ENCODE peak calls at places on chromosomes 13 and 19, in eight cellular contexts. One of them, this sample, is unnamed.

GRCh38 chr13:102555914-102556553 is 40.8 kb upstream of the TPP2 start:
- DNase-seq in NCI-H748 treated with DMSO at 0.1 percent for 48 hours: peak
- DNase-seq in GM20000: peak
- DNase-seq in KG1: peak
- DNase-seq in left cardiac atrium: no peak
- DNase-seq in germinal center: peak
- DNase-seq in ecto neural progenitor cell: no peak
- DNase-seq in activated CD8-positive, alpha-beta memory T cell treated with anti-CD3 and anti-CD28 coated beads for 1 hour: no peak
- DNase-seq in this sample: no peak

GRCh38 chr13:25167775-25168174 is 4.3 kb downstream of the AMER2 start:
- DNase-seq in NCI-H748 treated with DMSO at 0.1 percent for 48 hours: no peak
- DNase-seq in GM20000: no peak
- DNase-seq in KG1: no peak
- DNase-seq in left cardiac atrium: no peak
- DNase-seq in germinal center: no peak
- DNase-seq in ecto neural progenitor cell: no peak
- DNase-seq in activated CD8-positive, alpha-beta memory T cell treated with anti-CD3 and anti-CD28 coated beads for 1 hour: no peak
- DNase-seq in this sample: no peak

GRCh38 chr13:30607908-30608307 is 9.8 kb upstream of the USPL1 start:
- DNase-seq in NCI-H748 treated with DMSO at 0.1 percent for 48 hours: peak
- DNase-seq in GM20000: peak
- DNase-seq in KG1: no peak
- DNase-seq in left cardiac atrium: no peak
- DNase-seq in germinal center: peak
- DNase-seq in ecto neural progenitor cell: no peak
- DNase-seq in activated CD8-positive, alpha-beta memory T cell treated with anti-CD3 and anti-CD28 coated beads for 1 hour: peak
- DNase-seq in this sample: no peak

GRCh38 chr19:4088975-4089374 is 22.3 kb upstream of the ZBTB7A start:
- DNase-seq in NCI-H748 treated with DMSO at 0.1 percent for 48 hours: no peak
- DNase-seq in GM20000: peak
- DNase-seq in KG1: peak
- DNase-seq in left cardiac atrium: no peak
- DNase-seq in germinal center: no peak
- DNase-seq in ecto neural progenitor cell: no peak
- DNase-seq in activated CD8-positive, alpha-beta memory T cell treated with anti-CD3 and anti-CD28 coated beads for 1 hour: no peak
- DNase-seq in this sample: no peak

GRCh38 chr19:56310462-56310861 is 4.2 kb downstream of the ZSCAN5A start:
- DNase-seq in NCI-H748 treated with DMSO at 0.1 percent for 48 hours: no peak
- DNase-seq in GM20000: no peak
- DNase-seq in KG1: no peak
- DNase-seq in left cardiac atrium: no peak
- DNase-seq in germinal center: no peak
- DNase-seq in ecto neural progenitor cell: no peak
- DNase-seq in activated CD8-positive, alpha-beta memory T cell treated with anti-CD3 and anti-CD28 coated beads for 1 hour: no peak
- DNase-seq in this sample: no peak

GRCh38 chr19:3969435-3970312 is 1.2 kb downstream of the DAPK3 start:
- DNase-seq in NCI-H748 treated with DMSO at 0.1 percent for 48 hours: no peak
- DNase-seq in GM20000: no peak
- DNase-seq in KG1: no peak
- DNase-seq in left cardiac atrium: no peak
- DNase-seq in germinal center: no peak
- DNase-seq in ecto neural progenitor cell: peak
- DNase-seq in activated CD8-positive, alpha-beta memory T cell treated with anti-CD3 and anti-CD28 coated beads for 1 hour: no peak
- DNase-seq in this sample: no peak

GRCh38 chr19:15859187-15859586 is 38.7 kb downstream of the CYP4F2 start:
- DNase-seq in NCI-H748 treated with DMSO at 0.1 percent for 48 hours: no peak
- DNase-seq in GM20000: no peak
- DNase-seq in KG1: no peak
- DNase-seq in left cardiac atrium: no peak
- DNase-seq in germinal center: no peak
- DNase-seq in ecto neural progenitor cell: no peak
- DNase-seq in activated CD8-positive, alpha-beta memory T cell treated with anti-CD3 and anti-CD28 coated beads for 1 hour: no peak
- DNase-seq in this sample: no peak

GRCh38 chr13:99214232-99214631 is 13.6 kb downstream of the UBAC2 start:
- DNase-seq in NCI-H748 treated with DMSO at 0.1 percent for 48 hours: no peak
- DNase-seq in GM20000: peak
- DNase-seq in KG1: no peak
- DNase-seq in left cardiac atrium: no peak
- DNase-seq in germinal center: peak
- DNase-seq in ecto neural progenitor cell: no peak
- DNase-seq in activated CD8-positive, alpha-beta memory T cell treated with anti-CD3 and anti-CD28 coated beads for 1 hour: no peak
- DNase-seq in this sample: no peak

GRCh38 chr19:33205531-33206260 is 11.6 kb downstream of the LRP3 start:
- DNase-seq in NCI-H748 treated with DMSO at 0.1 percent for 48 hours: no peak
- DNase-seq in GM20000: no peak
- DNase-seq in KG1: no peak
- DNase-seq in left cardiac atrium: no peak
- DNase-seq in germinal center: no peak
- DNase-seq in ecto neural progenitor cell: no peak
- DNase-seq in activated CD8-positive, alpha-beta memory T cell treated with anti-CD3 and anti-CD28 coated beads for 1 hour: no peak
- DNase-seq in this sample: no peak

GRCh38 chr13:102610296-102610895 is 13.6 kb downstream of the TPP2 start:
- DNase-seq in NCI-H748 treated with DMSO at 0.1 percent for 48 hours: no peak
- DNase-seq in GM20000: no peak
- DNase-seq in KG1: no peak
- DNase-seq in left cardiac atrium: no peak
- DNase-seq in germinal center: no peak
- DNase-seq in ecto neural progenitor cell: no peak
- DNase-seq in activated CD8-positive, alpha-beta memory T cell treated with anti-CD3 and anti-CD28 coated beads for 1 hour: no peak
- DNase-seq in this sample: no peak

GRCh38 chr13:50127726-50128291 is 112.6 kb downstream of the KCNRG start:
- DNase-seq in NCI-H748 treated with DMSO at 0.1 percent for 48 hours: no peak
- DNase-seq in GM20000: no peak
- DNase-seq in KG1: no peak
- DNase-seq in left cardiac atrium: no peak
- DNase-seq in germinal center: no peak
- DNase-seq in ecto neural progenitor cell: peak
- DNase-seq in activated CD8-positive, alpha-beta memory T cell treated with anti-CD3 and anti-CD28 coated beads for 1 hour: no peak
- DNase-seq in this sample: no peak

GRCh38 chr13:87084192-87084591 is 587.0 kb upstream of the SLITRK5 start:
- DNase-seq in NCI-H748 treated with DMSO at 0.1 percent for 48 hours: no peak
- DNase-seq in GM20000: no peak
- DNase-seq in KG1: no peak
- DNase-seq in left cardiac atrium: no peak
- DNase-seq in germinal center: no peak
- DNase-seq in ecto neural progenitor cell: no peak
- DNase-seq in activated CD8-positive, alpha-beta memory T cell treated with anti-CD3 and anti-CD28 coated beads for 1 hour: no peak
- DNase-seq in this sample: no peak

GRCh38 chr19:35462476-35462953 is 14.5 kb downstream of the FFAR2 start:
- DNase-seq in NCI-H748 treated with DMSO at 0.1 percent for 48 hours: no peak
- DNase-seq in GM20000: peak
- DNase-seq in KG1: peak
- DNase-seq in left cardiac atrium: no peak
- DNase-seq in germinal center: peak
- DNase-seq in ecto neural progenitor cell: no peak
- DNase-seq in activated CD8-positive, alpha-beta memory T cell treated with anti-CD3 and anti-CD28 coated beads for 1 hour: peak
- DNase-seq in this sample: no peak

GRCh38 chr19:44677019-44677809 is 5.9 kb downstream of the CEACAM19 start:
- DNase-seq in NCI-H748 treated with DMSO at 0.1 percent for 48 hours: no peak
- DNase-seq in GM20000: no peak
- DNase-seq in KG1: no peak
- DNase-seq in left cardiac atrium: no peak
- DNase-seq in germinal center: no peak
- DNase-seq in ecto neural progenitor cell: no peak
- DNase-seq in activated CD8-positive, alpha-beta memory T cell treated with anti-CD3 and anti-CD28 coated beads for 1 hour: no peak
- DNase-seq in this sample: no peak

GRCh38 chr13:77300176-77301141 is 26.4 kb downstream of the MYCBP2 start:
- DNase-seq in NCI-H748 treated with DMSO at 0.1 percent for 48 hours: no peak
- DNase-seq in GM20000: no peak
- DNase-seq in KG1: no peak
- DNase-seq in left cardiac atrium: peak
- DNase-seq in germinal center: peak
- DNase-seq in ecto neural progenitor cell: no peak
- DNase-seq in activated CD8-positive, alpha-beta memory T cell treated with anti-CD3 and anti-CD28 coated beads for 1 hour: no peak
- DNase-seq in this sample: no peak

GRCh38 chr19:30227661-30228112 is 144.5 kb upstream of the ZNF536 start:
- DNase-seq in NCI-H748 treated with DMSO at 0.1 percent for 48 hours: peak
- DNase-seq in GM20000: peak
- DNase-seq in KG1: no peak
- DNase-seq in left cardiac atrium: peak
- DNase-seq in germinal center: peak
- DNase-seq in ecto neural progenitor cell: peak
- DNase-seq in activated CD8-positive, alpha-beta memory T cell treated with anti-CD3 and anti-CD28 coated beads for 1 hour: no peak
- DNase-seq in this sample: no peak

GRCh38 chr19:2720777-2721569 is at the start of gene DIRAS1:
- DNase-seq in NCI-H748 treated with DMSO at 0.1 percent for 48 hours: no peak
- DNase-seq in GM20000: no peak
- DNase-seq in KG1: no peak
- DNase-seq in left cardiac atrium: no peak
- DNase-seq in germinal center: no peak
- DNase-seq in ecto neural progenitor cell: peak
- DNase-seq in activated CD8-positive, alpha-beta memory T cell treated with anti-CD3 and anti-CD28 coated beads for 1 hour: no peak
- DNase-seq in this sample: no peak

GRCh38 chr19:18895038-18895827 is 725 bp downstream of the CERS1 start:
- DNase-seq in NCI-H748 treated with DMSO at 0.1 percent for 48 hours: peak
- DNase-seq in GM20000: peak
- DNase-seq in KG1: peak
- DNase-seq in left cardiac atrium: peak
- DNase-seq in germinal center: peak
- DNase-seq in ecto neural progenitor cell: peak
- DNase-seq in activated CD8-positive, alpha-beta memory T cell treated with anti-CD3 and anti-CD28 coated beads for 1 hour: no peak
- DNase-seq in this sample: no peak

GRCh38 chr13:30463820-30464495 is 1.8 kb downstream of the HMGB1 start:
- DNase-seq in NCI-H748 treated with DMSO at 0.1 percent for 48 hours: peak
- DNase-seq in GM20000: peak
- DNase-seq in KG1: no peak
- DNase-seq in left cardiac atrium: peak
- DNase-seq in germinal center: peak
- DNase-seq in ecto neural progenitor cell: no peak
- DNase-seq in activated CD8-positive, alpha-beta memory T cell treated with anti-CD3 and anti-CD28 coated beads for 1 hour: peak
- DNase-seq in this sample: peak

GRCh38 chr13:41313659-41314197 is 2.7 kb downstream of the NAA16 start:
- DNase-seq in NCI-H748 treated with DMSO at 0.1 percent for 48 hours: no peak
- DNase-seq in GM20000: no peak
- DNase-seq in KG1: no peak
- DNase-seq in left cardiac atrium: no peak
- DNase-seq in germinal center: no peak
- DNase-seq in ecto neural progenitor cell: no peak
- DNase-seq in activated CD8-positive, alpha-beta memory T cell treated with anti-CD3 and anti-CD28 coated beads for 1 hour: no peak
- DNase-seq in this sample: no peak

GRCh38 chr19:35033067-35034004 is 3.1 kb downstream of the SCN1B start:
- DNase-seq in NCI-H748 treated with DMSO at 0.1 percent for 48 hours: no peak
- DNase-seq in GM20000: no peak
- DNase-seq in KG1: no peak
- DNase-seq in left cardiac atrium: no peak
- DNase-seq in germinal center: no peak
- DNase-seq in ecto neural progenitor cell: no peak
- DNase-seq in activated CD8-positive, alpha-beta memory T cell treated with anti-CD3 and anti-CD28 coated beads for 1 hour: no peak
- DNase-seq in this sample: no peak

GRCh38 chr13:79187917-79188699 is 217.9 kb downstream of the RBM26 start:
- DNase-seq in NCI-H748 treated with DMSO at 0.1 percent for 48 hours: peak
- DNase-seq in GM20000: no peak
- DNase-seq in KG1: no peak
- DNase-seq in left cardiac atrium: no peak
- DNase-seq in germinal center: no peak
- DNase-seq in ecto neural progenitor cell: no peak
- DNase-seq in activated CD8-positive, alpha-beta memory T cell treated with anti-CD3 and anti-CD28 coated beads for 1 hour: no peak
- DNase-seq in this sample: no peak

GRCh38 chr13:110261166-110262081 is 45.5 kb downstream of the COL4A1 start:
- DNase-seq in NCI-H748 treated with DMSO at 0.1 percent for 48 hours: no peak
- DNase-seq in GM20000: no peak
- DNase-seq in KG1: no peak
- DNase-seq in left cardiac atrium: no peak
- DNase-seq in germinal center: no peak
- DNase-seq in ecto neural progenitor cell: no peak
- DNase-seq in activated CD8-positive, alpha-beta memory T cell treated with anti-CD3 and anti-CD28 coated beads for 1 hour: no peak
- DNase-seq in this sample: no peak

GRCh38 chr19:10858204-10858828 is 10.1 kb downstream of the C19orf38 start:
- DNase-seq in NCI-H748 treated with DMSO at 0.1 percent for 48 hours: no peak
- DNase-seq in GM20000: peak
- DNase-seq in KG1: no peak
- DNase-seq in left cardiac atrium: no peak
- DNase-seq in germinal center: peak
- DNase-seq in ecto neural progenitor cell: peak
- DNase-seq in activated CD8-positive, alpha-beta memory T cell treated with anti-CD3 and anti-CD28 coated beads for 1 hour: no peak
- DNase-seq in this sample: no peak

GRCh38 chr19:48836089-48837017 is at the start of gene HSD17B14:
- DNase-seq in NCI-H748 treated with DMSO at 0.1 percent for 48 hours: peak
- DNase-seq in GM20000: no peak
- DNase-seq in KG1: no peak
- DNase-seq in left cardiac atrium: peak
- DNase-seq in germinal center: no peak
- DNase-seq in ecto neural progenitor cell: peak
- DNase-seq in activated CD8-positive, alpha-beta memory T cell treated with anti-CD3 and anti-CD28 coated beads for 1 hour: no peak
- DNase-seq in this sample: no peak

GRCh38 chr13:29706923-29707322 is 111.4 kb upstream of the SLC7A1 start:
- DNase-seq in NCI-H748 treated with DMSO at 0.1 percent for 48 hours: no peak
- DNase-seq in GM20000: no peak
- DNase-seq in KG1: no peak
- DNase-seq in left cardiac atrium: no peak
- DNase-seq in germinal center: no peak
- DNase-seq in ecto neural progenitor cell: no peak
- DNase-seq in activated CD8-positive, alpha-beta memory T cell treated with anti-CD3 and anti-CD28 coated beads for 1 hour: no peak
- DNase-seq in this sample: no peak

GRCh38 chr19:47305309-47305751 is 4.3 kb upstream of the C5AR1 start:
- DNase-seq in NCI-H748 treated with DMSO at 0.1 percent for 48 hours: peak
- DNase-seq in GM20000: peak
- DNase-seq in KG1: no peak
- DNase-seq in left cardiac atrium: peak
- DNase-seq in germinal center: peak
- DNase-seq in ecto neural progenitor cell: peak
- DNase-seq in activated CD8-positive, alpha-beta memory T cell treated with anti-CD3 and anti-CD28 coated beads for 1 hour: peak
- DNase-seq in this sample: no peak

GRCh38 chr19:34120846-34121639 is 51.3 kb upstream of the LSM14A start:
- DNase-seq in NCI-H748 treated with DMSO at 0.1 percent for 48 hours: no peak
- DNase-seq in GM20000: peak
- DNase-seq in KG1: no peak
- DNase-seq in left cardiac atrium: no peak
- DNase-seq in germinal center: peak
- DNase-seq in ecto neural progenitor cell: peak
- DNase-seq in activated CD8-positive, alpha-beta memory T cell treated with anti-CD3 and anti-CD28 coated beads for 1 hour: peak
- DNase-seq in this sample: no peak